ENCODE peak calls at places on chromosomes 12 and 14, in nine cellular contexts. One of them, this sample, is unnamed.

GRCh38 chr12:12333980-12334709 is 15.9 kb downstream of the MANSC1 start:
- DNase-seq in endothelial cell of umbilical vein: peak; percentile 67
- DNase-seq in IMR-90: peak; percentile 46
- DNase-seq in fibroblast of lung: peak; percentile 47
- DNase-seq in neuronal stem cell: no peak
- DNase-seq in H9: peak; percentile 72
- DNase-seq in PC-3: peak; percentile 56
- DNase-seq in mesenchymal stem cell: peak; percentile 48
- DNase-seq in mammary epithelial cell: peak; percentile 25
- DNase-seq in this sample: peak; percentile 58

GRCh38 chr14:66477567-66477966 is 8.6 kb upstream of the CCDC196 start:
- DNase-seq in PC-3: no peak
- DNase-seq in IMR-90: no peak
- DNase-seq in fibroblast of lung: no peak
- DNase-seq in mesenchymal stem cell: no peak
- DNase-seq in mammary epithelial cell: no peak
- DNase-seq in H9: no peak
- DNase-seq in neuronal stem cell: no peak
- DNase-seq in endothelial cell of umbilical vein: no peak
- DNase-seq in this sample: no peak

GRCh38 chr14:64701660-64702059 is 2.6 kb upstream of the PLEKHG3 start:
- DNase-seq in neuronal stem cell: no peak
- DNase-seq in mammary epithelial cell: no peak
- DNase-seq in PC-3: peak; percentile 29
- DNase-seq in mesenchymal stem cell: no peak
- DNase-seq in IMR-90: no peak
- DNase-seq in H9: no peak
- DNase-seq in endothelial cell of umbilical vein: no peak
- DNase-seq in fibroblast of lung: no peak
- DNase-seq in this sample: no peak

GRCh38 chr12:38745601-38746000 is 159.8 kb downstream of the CPNE8 start:
- DNase-seq in neuronal stem cell: no peak
- DNase-seq in mammary epithelial cell: no peak
- DNase-seq in H9: peak; percentile 32
- DNase-seq in PC-3: no peak
- DNase-seq in endothelial cell of umbilical vein: no peak
- DNase-seq in IMR-90: no peak
- DNase-seq in mesenchymal stem cell: no peak
- DNase-seq in fibroblast of lung: no peak
- DNase-seq in this sample: no peak

GRCh38 chr12:119700078-119700477 is 32.1 kb downstream of the PRKAB1 start:
- DNase-seq in PC-3: no peak
- DNase-seq in neuronal stem cell: no peak
- DNase-seq in mesenchymal stem cell: no peak
- DNase-seq in endothelial cell of umbilical vein: no peak
- DNase-seq in mammary epithelial cell: no peak
- DNase-seq in H9: no peak
- DNase-seq in fibroblast of lung: no peak
- DNase-seq in IMR-90: no peak
- DNase-seq in this sample: no peak

GRCh38 chr12:104296718-104297117 is 6.8 kb upstream of the EID3 start:
- DNase-seq in mammary epithelial cell: no peak
- DNase-seq in IMR-90: no peak
- DNase-seq in mesenchymal stem cell: no peak
- DNase-seq in H9: no peak
- DNase-seq in neuronal stem cell: no peak
- DNase-seq in PC-3: no peak
- DNase-seq in endothelial cell of umbilical vein: no peak
- DNase-seq in fibroblast of lung: no peak
- DNase-seq in this sample: peak; percentile 7

GRCh38 chr12:113735146-113735545 is 231.0 kb downstream of the RBM19 start:
- DNase-seq in IMR-90: no peak
- DNase-seq in mammary epithelial cell: no peak
- DNase-seq in fibroblast of lung: no peak
- DNase-seq in endothelial cell of umbilical vein: no peak
- DNase-seq in H9: peak; percentile 42
- DNase-seq in PC-3: no peak
- DNase-seq in mesenchymal stem cell: no peak
- DNase-seq in neuronal stem cell: no peak
- DNase-seq in this sample: no peak

GRCh38 chr14:32470161-32470705 is 141.1 kb downstream of the AKAP6 start:
- DNase-seq in H9: no peak
- DNase-seq in mammary epithelial cell: peak; percentile 62
- DNase-seq in neuronal stem cell: no peak
- DNase-seq in mesenchymal stem cell: no peak
- DNase-seq in IMR-90: peak; percentile 54
- DNase-seq in fibroblast of lung: no peak
- DNase-seq in PC-3: peak; percentile 56
- DNase-seq in endothelial cell of umbilical vein: no peak
- DNase-seq in this sample: no peak

DNA sequence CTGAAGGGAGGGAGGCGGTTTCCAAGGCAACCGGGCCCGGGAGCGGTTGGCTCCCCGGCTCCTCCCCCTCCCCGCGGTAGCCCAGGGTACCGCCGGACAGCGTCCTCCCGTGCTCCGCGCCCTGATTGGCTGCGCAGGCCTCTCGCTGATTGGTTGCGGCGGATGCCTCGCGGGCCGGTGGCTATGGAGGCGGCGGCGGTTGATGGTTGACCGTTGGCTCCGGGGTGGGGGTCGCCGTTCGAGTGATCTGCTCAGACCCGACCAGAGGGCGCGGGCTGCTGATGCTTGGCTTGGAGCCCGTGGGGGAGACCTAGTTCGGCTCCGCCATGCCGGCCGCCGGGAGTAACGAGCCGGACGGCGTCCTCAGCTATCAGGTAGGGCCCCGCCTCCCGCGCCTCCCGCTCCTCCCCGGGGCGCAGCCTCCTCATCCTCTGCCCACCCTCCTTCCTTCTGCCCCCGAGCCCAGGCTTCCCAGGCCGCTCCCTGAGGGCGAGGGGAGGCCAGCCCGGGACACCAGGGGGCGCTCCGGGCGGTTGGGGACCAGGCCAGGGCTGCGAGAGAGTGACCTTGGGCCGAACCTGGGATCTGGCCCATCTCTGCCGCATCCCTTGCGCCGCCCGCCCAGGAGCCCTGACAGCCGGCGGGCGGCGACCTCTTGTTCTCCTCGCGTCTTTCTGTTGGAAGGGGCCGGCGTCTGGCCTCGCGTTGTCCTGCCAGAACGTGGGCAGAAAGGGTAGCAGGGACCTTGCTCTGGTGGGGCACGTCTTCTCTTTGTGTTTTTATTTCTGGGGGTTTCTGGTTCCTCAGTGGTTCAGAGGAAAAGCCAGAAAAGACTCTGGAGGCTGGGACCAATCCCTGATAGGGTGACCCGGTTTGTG is at the start of gene SLC4A8:
- DNase-seq in fibroblast of lung: peak; percentile 89
- DNase-seq in endothelial cell of umbilical vein: peak; percentile 78
- DNase-seq in H9: peak; percentile 99
- DNase-seq in mammary epithelial cell: peak; percentile 52
- DNase-seq in mesenchymal stem cell: peak; percentile 88
- DNase-seq in IMR-90: peak; percentile 85
- DNase-seq in PC-3: peak; percentile 84
- DNase-seq in neuronal stem cell: peak; percentile 93
- DNase-seq in this sample: peak; percentile 97
- H3K9ac ChIP-seq in fibroblast of lung: peak within 1 kb of the TSS; percentile 55
- H3K9ac ChIP-seq in endothelial cell of umbilical vein: no peak within 1 kb of the TSS
- H3K9ac ChIP-seq in H9: no peak within 1 kb of the TSS
- H3K9ac ChIP-seq in mammary epithelial cell: no peak within 1 kb of the TSS
- H3K9ac ChIP-seq in mesenchymal stem cell: peak within 1 kb of the TSS; percentile 69
- H3K9ac ChIP-seq in IMR-90: no peak within 1 kb of the TSS
- H3K9ac ChIP-seq in PC-3: no peak within 1 kb of the TSS
- H3K9ac ChIP-seq in neuronal stem cell: peak within 1 kb of the TSS; percentile 45
- H3K9ac ChIP-seq in this sample: no peak within 1 kb of the TSS

GRCh38 chr12:92142251-92142896 is 3.3 kb downstream of the BTG1 start:
- DNase-seq in mesenchymal stem cell: no peak
- DNase-seq in PC-3: no peak
- DNase-seq in fibroblast of lung: no peak
- DNase-seq in IMR-90: no peak
- DNase-seq in neuronal stem cell: no peak
- DNase-seq in H9: no peak
- DNase-seq in mammary epithelial cell: no peak
- DNase-seq in endothelial cell of umbilical vein: peak; percentile 29
- DNase-seq in this sample: peak; percentile 14
- H3K9ac ChIP-seq in mesenchymal stem cell: peak overlapping the region; percentile 93
- H3K9ac ChIP-seq in PC-3: peak overlapping the region; percentile 87
- H3K9ac ChIP-seq in fibroblast of lung: no peak overlapping the region
- H3K9ac ChIP-seq in IMR-90: peak overlapping the region; percentile 98
- H3K9ac ChIP-seq in neuronal stem cell: no peak overlapping the region
- H3K9ac ChIP-seq in H9: peak overlapping the region; percentile 6
- H3K9ac ChIP-seq in mammary epithelial cell: peak overlapping the region; percentile 47
- H3K9ac ChIP-seq in endothelial cell of umbilical vein: peak overlapping the region; percentile 89
- H3K9ac ChIP-seq in this sample: peak overlapping the region; percentile 91

DNA sequence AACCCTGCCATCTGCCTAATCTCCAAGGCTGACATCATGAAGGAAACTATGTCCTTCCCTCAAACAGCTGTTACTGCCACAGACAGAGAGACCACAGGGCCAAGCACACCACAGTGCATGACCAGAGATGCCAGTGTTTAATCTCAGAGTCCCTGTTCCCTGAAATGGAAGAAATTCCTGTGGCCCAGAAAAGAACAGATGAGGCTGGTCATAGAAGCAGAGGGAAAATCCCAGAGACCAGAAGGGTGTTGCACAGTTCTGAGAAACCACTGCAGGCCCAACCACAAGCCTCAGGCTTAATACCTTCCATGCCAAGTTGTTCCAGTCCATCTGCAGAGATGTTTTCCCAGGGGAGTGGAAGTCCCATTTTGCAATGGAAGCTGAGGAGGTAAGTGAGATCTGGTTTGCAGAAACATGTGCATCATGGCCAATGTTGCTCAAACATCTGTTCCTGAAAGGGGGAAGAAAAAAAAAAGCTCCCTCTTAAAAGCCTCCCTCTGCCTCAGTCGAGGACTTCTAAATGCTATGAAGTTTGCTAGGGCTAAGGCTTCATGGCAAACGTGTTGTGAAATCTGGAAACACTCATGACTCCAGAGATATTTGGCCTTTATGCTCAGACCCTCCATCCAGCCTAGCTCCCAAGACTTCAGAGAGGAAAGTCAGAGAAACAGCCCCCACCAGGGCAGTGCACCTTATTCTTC is 98.6 kb downstream of the SCARB1 start:
- DNase-seq in endothelial cell of umbilical vein: no peak
- DNase-seq in H9: no peak
- DNase-seq in neuronal stem cell: no peak
- DNase-seq in mesenchymal stem cell: peak; percentile 100
- DNase-seq in IMR-90: peak; percentile 89
- DNase-seq in PC-3: no peak
- DNase-seq in fibroblast of lung: peak; percentile 88
- DNase-seq in mammary epithelial cell: peak; percentile 91
- DNase-seq in this sample: peak; percentile 98
- H3K9ac ChIP-seq in endothelial cell of umbilical vein: no peak overlapping the region
- H3K9ac ChIP-seq in H9: no peak overlapping the region
- H3K9ac ChIP-seq in neuronal stem cell: no peak overlapping the region
- H3K9ac ChIP-seq in mesenchymal stem cell: peak overlapping the region; percentile 50
- H3K9ac ChIP-seq in IMR-90: peak overlapping the region; percentile 17
- H3K9ac ChIP-seq in PC-3: no peak overlapping the region
- H3K9ac ChIP-seq in fibroblast of lung: peak overlapping the region; percentile 20
- H3K9ac ChIP-seq in mammary epithelial cell: no peak overlapping the region
- H3K9ac ChIP-seq in this sample: peak overlapping the region; percentile 53

DNA sequence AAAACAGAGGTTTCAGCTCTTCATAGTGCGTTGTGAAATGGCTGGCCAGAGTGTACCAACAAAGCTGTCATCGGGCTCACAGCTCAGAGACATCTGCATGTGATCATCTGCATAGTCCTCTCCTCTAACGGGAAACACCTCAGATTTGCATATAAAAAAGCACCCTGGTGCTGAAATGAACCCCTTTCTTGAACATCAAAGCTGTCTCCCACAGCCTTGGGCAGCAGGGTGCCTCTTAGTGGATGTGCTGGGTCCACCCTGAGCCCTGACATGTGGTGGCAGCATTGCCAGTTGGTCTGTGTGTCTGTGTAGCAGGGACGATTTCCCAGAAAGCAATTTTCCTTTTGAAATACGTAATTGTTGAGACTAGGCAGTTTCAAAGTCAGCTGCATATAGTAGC is 14.3 kb upstream of the PAPLN start:
- DNase-seq in H9: no peak
- DNase-seq in neuronal stem cell: no peak
- DNase-seq in PC-3: no peak
- DNase-seq in mammary epithelial cell: no peak
- DNase-seq in endothelial cell of umbilical vein: no peak
- DNase-seq in mesenchymal stem cell: peak; percentile 45
- DNase-seq in fibroblast of lung: peak; percentile 41
- DNase-seq in IMR-90: no peak
- DNase-seq in this sample: peak; percentile 49
- H3K9ac ChIP-seq in H9: no peak overlapping the region
- H3K9ac ChIP-seq in neuronal stem cell: no peak overlapping the region
- H3K9ac ChIP-seq in PC-3: no peak overlapping the region
- H3K9ac ChIP-seq in mammary epithelial cell: no peak overlapping the region
- H3K9ac ChIP-seq in endothelial cell of umbilical vein: no peak overlapping the region
- H3K9ac ChIP-seq in mesenchymal stem cell: peak overlapping the region; percentile 14
- H3K9ac ChIP-seq in fibroblast of lung: no peak overlapping the region
- H3K9ac ChIP-seq in IMR-90: no peak overlapping the region
- H3K9ac ChIP-seq in this sample: peak overlapping the region; percentile 5

GRCh38 chr12:180445-180844 is 33.5 kb downstream of the SLC6A12 start:
- DNase-seq in neuronal stem cell: no peak
- DNase-seq in endothelial cell of umbilical vein: no peak
- DNase-seq in fibroblast of lung: peak; percentile 49
- DNase-seq in mesenchymal stem cell: peak; percentile 81
- DNase-seq in mammary epithelial cell: no peak
- DNase-seq in IMR-90: peak; percentile 58
- DNase-seq in H9: no peak
- DNase-seq in PC-3: no peak
- DNase-seq in this sample: no peak
- H3K9ac ChIP-seq in neuronal stem cell: no peak overlapping the region
- H3K9ac ChIP-seq in endothelial cell of umbilical vein: no peak overlapping the region
- H3K9ac ChIP-seq in fibroblast of lung: no peak overlapping the region
- H3K9ac ChIP-seq in mesenchymal stem cell: no peak overlapping the region
- H3K9ac ChIP-seq in mammary epithelial cell: no peak overlapping the region
- H3K9ac ChIP-seq in IMR-90: no peak overlapping the region
- H3K9ac ChIP-seq in H9: no peak overlapping the region
- H3K9ac ChIP-seq in PC-3: no peak overlapping the region
- H3K9ac ChIP-seq in this sample: no peak overlapping the region

DNA sequence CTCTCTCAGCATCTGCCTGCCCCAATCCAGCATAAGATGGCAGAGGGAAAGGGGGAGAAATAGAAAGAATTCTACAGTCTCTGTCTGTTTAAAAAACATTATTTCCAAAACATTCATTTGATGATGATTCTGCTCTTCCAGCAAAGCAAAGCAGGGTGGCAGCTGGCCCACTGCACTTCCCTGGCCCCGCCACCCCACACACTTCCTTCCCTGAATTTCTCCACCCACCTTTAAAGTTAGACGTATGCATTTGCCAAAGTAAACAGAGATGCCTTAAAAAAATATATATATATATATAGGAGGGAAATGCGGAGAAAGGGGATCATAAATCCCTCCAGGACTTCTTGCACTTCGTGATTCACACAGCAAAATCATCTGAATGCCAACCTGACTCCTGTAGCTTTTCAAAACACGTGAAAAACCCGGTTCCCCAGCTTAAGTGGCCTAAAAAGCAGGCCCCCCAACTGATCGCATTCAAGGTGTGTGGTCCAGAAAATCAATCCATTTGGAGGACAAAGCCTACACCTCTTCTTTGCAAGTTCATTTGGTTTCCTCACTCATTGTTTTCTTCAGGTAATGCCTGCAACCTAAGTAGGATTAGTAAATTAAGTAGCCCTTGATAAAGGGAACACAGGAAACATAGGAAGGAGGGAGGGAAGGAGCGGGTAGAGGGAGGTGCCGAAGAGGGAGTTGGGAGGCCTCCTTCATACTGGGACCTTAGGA is 68.8 kb downstream of the LLPH start:
- DNase-seq in IMR-90: no peak
- DNase-seq in fibroblast of lung: no peak
- DNase-seq in PC-3: no peak
- DNase-seq in neuronal stem cell: no peak
- DNase-seq in mesenchymal stem cell: no peak
- DNase-seq in mammary epithelial cell: no peak
- DNase-seq in H9: peak; percentile 36
- DNase-seq in endothelial cell of umbilical vein: peak; percentile 40
- DNase-seq in this sample: peak; percentile 6
- H3K9ac ChIP-seq in IMR-90: no peak overlapping the region
- H3K9ac ChIP-seq in fibroblast of lung: no peak overlapping the region
- H3K9ac ChIP-seq in PC-3: no peak overlapping the region
- H3K9ac ChIP-seq in neuronal stem cell: no peak overlapping the region
- H3K9ac ChIP-seq in mesenchymal stem cell: peak overlapping the region; percentile 48
- H3K9ac ChIP-seq in mammary epithelial cell: no peak overlapping the region
- H3K9ac ChIP-seq in H9: no peak overlapping the region
- H3K9ac ChIP-seq in endothelial cell of umbilical vein: no peak overlapping the region
- H3K9ac ChIP-seq in this sample: no peak overlapping the region